ENCODE peak calls at places on chromosomes 6 and 20, in four cellular contexts. One of them, this sample, is unnamed.

GRCh38 chr20:49712918-49713778 is 530 bp downstream of the B4GALT5 start:
- DNase-seq in tibial nerve: no peak
- DNase-seq in mesenchymal stem cell: peak; percentile 63
- DNase-seq in GM06990: peak; percentile 70
- DNase-seq in this sample: no peak

GRCh38 chr6:83511901-83512681 is at the start of gene PRSS35:
- DNase-seq in GM06990: peak; percentile 28
- DNase-seq in tibial nerve: no peak
- DNase-seq in mesenchymal stem cell: peak; percentile 69
- DNase-seq in this sample: peak; percentile 28

GRCh38 chr20:51440589-51440988 is 101.9 kb downstream of the NFATC2 start:
- DNase-seq in tibial nerve: no peak
- DNase-seq in mesenchymal stem cell: no peak
- DNase-seq in GM06990: peak; percentile 55
- DNase-seq in this sample: no peak

GRCh38 chr6:111810321-111811235 is 62.7 kb downstream of the FYN start:
- DNase-seq in mesenchymal stem cell: no peak
- DNase-seq in GM06990: no peak
- DNase-seq in tibial nerve: no peak
- DNase-seq in this sample: no peak

GRCh38 chr6:116291701-116292396 is 12.1 kb upstream of the TSPYL1 start:
- DNase-seq in GM06990: no peak
- DNase-seq in mesenchymal stem cell: no peak
- DNase-seq in tibial nerve: no peak
- DNase-seq in this sample: no peak

GRCh38 chr6:165875946-165876345 is 212.9 kb upstream of the PDE10A start:
- DNase-seq in tibial nerve: no peak
- DNase-seq in mesenchymal stem cell: no peak
- DNase-seq in GM06990: no peak
- DNase-seq in this sample: no peak

GRCh38 chr20:25165128-25165527 is 30.4 kb upstream of the ENTPD6 start:
- DNase-seq in mesenchymal stem cell: no peak
- DNase-seq in GM06990: no peak
- DNase-seq in tibial nerve: no peak
- DNase-seq in this sample: no peak

GRCh38 chr6:109486068-109486467 is 3.0 kb upstream of the ZBTB24 start:
- DNase-seq in tibial nerve: no peak
- DNase-seq in mesenchymal stem cell: no peak
- DNase-seq in GM06990: no peak
- DNase-seq in this sample: no peak

GRCh38 chr6:129603731-129604130 is 106.2 kb downstream of the ARHGAP18 start:
- DNase-seq in mesenchymal stem cell: no peak
- DNase-seq in GM06990: no peak
- DNase-seq in tibial nerve: no peak
- DNase-seq in this sample: no peak

GRCh38 chr6:134287863-134288537 is 29.9 kb downstream of the SGK1 start:
- DNase-seq in tibial nerve: no peak
- DNase-seq in mesenchymal stem cell: peak; percentile 90
- DNase-seq in GM06990: no peak
- DNase-seq in this sample: no peak

GRCh38 chr20:18273738-18274137 is 14.6 kb upstream of the ZNF133 start:
- DNase-seq in GM06990: no peak
- DNase-seq in tibial nerve: no peak
- DNase-seq in mesenchymal stem cell: no peak
- DNase-seq in this sample: no peak

GRCh38 chr6:43904311-43905123 is 134.5 kb downstream of the VEGFA start:
- DNase-seq in tibial nerve: no peak
- DNase-seq in mesenchymal stem cell: no peak
- DNase-seq in GM06990: no peak
- DNase-seq in this sample: no peak

GRCh38 chr20:4836473-4836872 is 114.8 kb downstream of the PRND start:
- DNase-seq in tibial nerve: no peak
- DNase-seq in mesenchymal stem cell: no peak
- DNase-seq in GM06990: no peak
- DNase-seq in this sample: no peak

GRCh38 chr6:67475700-67476099 is 1159.4 kb upstream of the ADGRB3 start:
- DNase-seq in mesenchymal stem cell: no peak
- DNase-seq in GM06990: no peak
- DNase-seq in tibial nerve: no peak
- DNase-seq in this sample: no peak

GRCh38 chr6:134589512-134589911 is 271.6 kb upstream of the SGK1 start:
- DNase-seq in mesenchymal stem cell: peak; percentile 98
- DNase-seq in GM06990: no peak
- DNase-seq in tibial nerve: no peak
- DNase-seq in this sample: no peak

GRCh38 chr6:111564482-111564945 is 41.2 kb downstream of the TRAF3IP2 start:
- DNase-seq in GM06990: no peak
- DNase-seq in tibial nerve: no peak
- DNase-seq in mesenchymal stem cell: peak; percentile 70
- DNase-seq in this sample: peak; percentile 69

GRCh38 chr20:11403711-11404110 is 514.0 kb upstream of the BTBD3 start:
- DNase-seq in GM06990: no peak
- DNase-seq in mesenchymal stem cell: no peak
- DNase-seq in tibial nerve: no peak
- DNase-seq in this sample: no peak

GRCh38 chr6:36622901-36623546 is 28.9 kb downstream of the SRSF3 start:
- DNase-seq in mesenchymal stem cell: no peak
- DNase-seq in tibial nerve: no peak
- DNase-seq in GM06990: no peak
- DNase-seq in this sample: no peak

GRCh38 chr6:43435682-43436437 is 8.5 kb downstream of the ABCC10 start:
- DNase-seq in mesenchymal stem cell: no peak
- DNase-seq in GM06990: no peak
- DNase-seq in tibial nerve: no peak
- DNase-seq in this sample: no peak

GRCh38 chr20:20452254-20452676 is 84.4 kb downstream of the INSM1 start:
- DNase-seq in tibial nerve: peak; percentile 24
- DNase-seq in GM06990: peak; percentile 85
- DNase-seq in mesenchymal stem cell: peak; percentile 63
- DNase-seq in this sample: peak; percentile 94

GRCh38 chr6:142856857-142857608 is 87.9 kb downstream of the HIVEP2 start:
- DNase-seq in mesenchymal stem cell: no peak
- DNase-seq in GM06990: peak; percentile 66
- DNase-seq in tibial nerve: no peak
- DNase-seq in this sample: no peak

GRCh38 chr6:30901436-30901835 is 6.6 kb upstream of the GTF2H4 start:
- DNase-seq in GM06990: no peak
- DNase-seq in mesenchymal stem cell: no peak
- DNase-seq in tibial nerve: no peak
- DNase-seq in this sample: no peak

GRCh38 chr6:166435574-166435973 is 52.8 kb upstream of the MPC1 start:
- DNase-seq in tibial nerve: no peak
- DNase-seq in GM06990: no peak
- DNase-seq in mesenchymal stem cell: no peak
- DNase-seq in this sample: peak; percentile 38

GRCh38 chr20:4244700-4245485 is 229.5 kb upstream of the RNF24 start:
- DNase-seq in mesenchymal stem cell: peak; percentile 57
- DNase-seq in GM06990: no peak
- DNase-seq in tibial nerve: no peak
- DNase-seq in this sample: no peak

GRCh38 chr20:37615507-37616425 is 78.1 kb upstream of the CTNNBL1 start:
- DNase-seq in tibial nerve: peak; percentile 19
- DNase-seq in mesenchymal stem cell: peak; percentile 20
- DNase-seq in GM06990: no peak
- DNase-seq in this sample: no peak

GRCh38 chr6:26575494-26575939 is 21.2 kb upstream of the ABT1 start:
- DNase-seq in GM06990: no peak
- DNase-seq in tibial nerve: no peak
- DNase-seq in mesenchymal stem cell: no peak
- DNase-seq in this sample: no peak

GRCh38 chr20:5024982-5025381 is 23.7 kb upstream of the SLC23A2 start:
- DNase-seq in tibial nerve: no peak
- DNase-seq in mesenchymal stem cell: peak; percentile 35
- DNase-seq in GM06990: no peak
- DNase-seq in this sample: no peak

GRCh38 chr6:32879691-32880090 is 25.7 kb downstream of the PSMB9 start:
- DNase-seq in GM06990: no peak
- DNase-seq in mesenchymal stem cell: no peak
- DNase-seq in tibial nerve: no peak
- DNase-seq in this sample: no peak

DNA sequence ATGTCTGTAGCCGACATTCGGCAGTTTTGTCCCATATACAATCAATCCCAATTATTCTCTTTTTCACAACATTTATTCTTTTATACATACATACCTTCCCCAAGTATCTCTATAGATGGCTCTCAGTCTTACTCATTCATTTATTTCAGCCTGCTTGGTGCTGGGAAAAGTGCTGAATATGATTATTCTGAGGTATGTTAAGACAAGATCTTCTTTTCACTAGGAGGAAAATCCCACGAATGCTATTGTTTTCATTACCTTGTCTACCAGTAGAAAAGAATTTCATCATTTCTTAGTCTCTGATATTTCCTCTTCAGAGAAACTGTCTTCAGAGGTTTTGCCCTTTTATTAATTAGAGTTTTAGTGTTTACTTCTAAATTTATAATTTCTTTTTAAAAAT is 13.7 kb upstream of the BPIFA3 start:
- DNase-seq in mesenchymal stem cell: no peak
- DNase-seq in GM06990: no peak
- DNase-seq in tibial nerve: no peak
- DNase-seq in this sample: no peak
- H3K27me3 ChIP-seq in mesenchymal stem cell: peaks cover 60% of the 10 kb centered on the region
- H3K27me3 ChIP-seq in GM06990: no peaks in the 10 kb centered on the region
- H3K27me3 ChIP-seq in tibial nerve: no peaks in the 10 kb centered on the region
- H3K27me3 ChIP-seq in this sample: no peaks in the 10 kb centered on the region

GRCh38 chr6:48658910-48659309 is 547.9 kb upstream of the PTCHD4 start:
- DNase-seq in tibial nerve: no peak
- DNase-seq in GM06990: no peak
- DNase-seq in mesenchymal stem cell: no peak
- DNase-seq in this sample: no peak
- H3K4me3 ChIP-seq in tibial nerve: no peak overlapping the region
- H3K4me3 ChIP-seq in GM06990: no peak overlapping the region
- H3K4me3 ChIP-seq in mesenchymal stem cell: no peak overlapping the region
- H3K4me3 ChIP-seq in this sample: no peak overlapping the region

GRCh38 chr20:44748005-44748370 is 2.3 kb downstream of the KCNK15 start:
- DNase-seq in GM06990: no peak
- DNase-seq in mesenchymal stem cell: no peak
- DNase-seq in tibial nerve: no peak
- DNase-seq in this sample: no peak

GRCh38 chr20:44746367-44747165 is 901 bp downstream of the KCNK15 start:
- DNase-seq in GM06990: no peak
- DNase-seq in mesenchymal stem cell: no peak
- DNase-seq in tibial nerve: no peak
- DNase-seq in this sample: no peak

GRCh38 chr20:44745560-44746366 is at the start of gene KCNK15:
- DNase-seq in tibial nerve: no peak
- DNase-seq in GM06990: no peak
- DNase-seq in mesenchymal stem cell: peak; percentile 32
- DNase-seq in this sample: no peak

GRCh38 chr20:44745122-44745521 is 543 bp upstream of the KCNK15 start:
- DNase-seq in tibial nerve: no peak
- DNase-seq in GM06990: no peak
- DNase-seq in mesenchymal stem cell: no peak
- DNase-seq in this sample: no peak

GRCh38 chr20:44747166-44748004 is 1.7 kb downstream of the KCNK15 start:
- DNase-seq in tibial nerve: peak; percentile 62
- DNase-seq in mesenchymal stem cell: peak; percentile 68
- DNase-seq in GM06990: no peak
- DNase-seq in this sample: peak; percentile 87
- H3K27me3 ChIP-seq in tibial nerve: peaks cover 26% of the 10 kb centered on the region
- H3K27me3 ChIP-seq in mesenchymal stem cell: peaks cover 28% of the 10 kb centered on the region
- H3K27me3 ChIP-seq in GM06990: peaks cover 2% of the 10 kb centered on the region
- H3K27me3 ChIP-seq in this sample: no peaks in the 10 kb centered on the region

GRCh38 chr6:154039231-154039842 is at the start of gene OPRM1:
- DNase-seq in tibial nerve: no peak
- DNase-seq in mesenchymal stem cell: peak; percentile 47
- DNase-seq in GM06990: peak; percentile 17
- DNase-seq in this sample: no peak

DNA sequence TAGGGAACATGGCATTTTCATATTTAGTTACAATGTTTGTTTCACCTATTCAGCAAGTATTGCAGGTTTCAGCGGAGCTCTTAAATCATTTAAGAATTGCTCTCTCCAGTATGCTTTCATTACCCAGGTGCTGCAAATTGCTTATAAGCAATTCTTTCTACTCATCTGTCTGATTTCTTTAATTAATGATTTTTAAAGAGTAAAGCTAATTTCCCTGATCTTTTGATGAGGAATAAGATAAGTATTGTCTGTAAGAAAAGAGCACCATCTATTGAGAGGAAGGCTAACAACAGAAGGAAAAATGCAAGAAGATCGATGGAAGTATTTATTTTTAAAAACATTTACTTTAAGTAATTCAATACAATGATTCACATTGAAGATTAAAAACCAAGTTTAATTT is 2.0 kb downstream of the OPRM1 start:
- DNase-seq in tibial nerve: no peak
- DNase-seq in mesenchymal stem cell: no peak
- DNase-seq in GM06990: no peak
- DNase-seq in this sample: no peak
- H3K4me3 ChIP-seq in tibial nerve: no peak overlapping the region
- H3K4me3 ChIP-seq in mesenchymal stem cell: no peak overlapping the region
- H3K4me3 ChIP-seq in GM06990: no peak overlapping the region
- H3K4me3 ChIP-seq in this sample: no peak overlapping the region